ENCODE peak calls at places on chromosomes 4 and X, in eight cellular contexts. One of them, this sample, is unnamed.

GRCh38 chrX:18872621-18873020 is 111.3 kb downstream of the PHKA2 start:
- DNase-seq in B cell: no peak
- DNase-seq in activated effector memory CD4-positive, alpha-beta T cell treated with Interleukin-2 at 50 U/mL for 16 hours: no peak
- DNase-seq in iris pigment epithelial cell: no peak
- DNase-seq in HEK293T: no peak
- DNase-seq in hypothalamus: no peak
- DNase-seq in choroid plexus epithelial cell: no peak
- DNase-seq in anterior cingulate cortex: no peak
- DNase-seq in this sample: no peak

GRCh38 chr4:48227662-48228061 is 42.0 kb downstream of the TEC start:
- DNase-seq in hypothalamus: no peak
- DNase-seq in B cell: no peak
- DNase-seq in iris pigment epithelial cell: no peak
- DNase-seq in activated effector memory CD4-positive, alpha-beta T cell treated with Interleukin-2 at 50 U/mL for 16 hours: no peak
- DNase-seq in choroid plexus epithelial cell: no peak
- DNase-seq in HEK293T: no peak
- DNase-seq in anterior cingulate cortex: no peak
- DNase-seq in this sample: no peak

GRCh38 chr4:147599206-147599605 is 18.0 kb upstream of the TMEM184C start:
- DNase-seq in B cell: no peak
- DNase-seq in iris pigment epithelial cell: peak; percentile 52
- DNase-seq in HEK293T: no peak
- DNase-seq in choroid plexus epithelial cell: no peak
- DNase-seq in activated effector memory CD4-positive, alpha-beta T cell treated with Interleukin-2 at 50 U/mL for 16 hours: no peak
- DNase-seq in anterior cingulate cortex: no peak
- DNase-seq in hypothalamus: no peak
- DNase-seq in this sample: no peak

GRCh38 chr4:187711586-187711985 is 284.0 kb upstream of the ZFP42 start:
- DNase-seq in iris pigment epithelial cell: no peak
- DNase-seq in activated effector memory CD4-positive, alpha-beta T cell treated with Interleukin-2 at 50 U/mL for 16 hours: no peak
- DNase-seq in choroid plexus epithelial cell: no peak
- DNase-seq in B cell: no peak
- DNase-seq in anterior cingulate cortex: no peak
- DNase-seq in HEK293T: no peak
- DNase-seq in hypothalamus: no peak
- DNase-seq in this sample: no peak

GRCh38 chr4:102789317-102789717 is 28.5 kb upstream of the MANBA start:
- DNase-seq in HEK293T: no peak
- DNase-seq in activated effector memory CD4-positive, alpha-beta T cell treated with Interleukin-2 at 50 U/mL for 16 hours: no peak
- DNase-seq in B cell: no peak
- DNase-seq in hypothalamus: no peak
- DNase-seq in anterior cingulate cortex: no peak
- DNase-seq in iris pigment epithelial cell: peak; percentile 84
- DNase-seq in choroid plexus epithelial cell: peak; percentile 91
- DNase-seq in this sample: no peak

GRCh38 chr4:70601422-70602039 is 9.5 kb downstream of the AMBN start:
- DNase-seq in activated effector memory CD4-positive, alpha-beta T cell treated with Interleukin-2 at 50 U/mL for 16 hours: peak; percentile 32
- DNase-seq in choroid plexus epithelial cell: peak; percentile 84
- DNase-seq in anterior cingulate cortex: no peak
- DNase-seq in HEK293T: peak; percentile 68
- DNase-seq in B cell: peak; percentile 81
- DNase-seq in iris pigment epithelial cell: peak; percentile 77
- DNase-seq in hypothalamus: peak; percentile 9
- DNase-seq in this sample: peak; percentile 89

GRCh38 chr4:10153161-10153560 is 36.6 kb upstream of the WDR1 start:
- DNase-seq in B cell: no peak
- DNase-seq in HEK293T: no peak
- DNase-seq in activated effector memory CD4-positive, alpha-beta T cell treated with Interleukin-2 at 50 U/mL for 16 hours: no peak
- DNase-seq in anterior cingulate cortex: no peak
- DNase-seq in choroid plexus epithelial cell: no peak
- DNase-seq in iris pigment epithelial cell: no peak
- DNase-seq in hypothalamus: no peak
- DNase-seq in this sample: no peak

GRCh38 chrX:150450519-150451177 is 87.5 kb downstream of the MAMLD1 start:
- DNase-seq in B cell: no peak
- DNase-seq in HEK293T: no peak
- DNase-seq in choroid plexus epithelial cell: no peak
- DNase-seq in hypothalamus: no peak
- DNase-seq in anterior cingulate cortex: no peak
- DNase-seq in activated effector memory CD4-positive, alpha-beta T cell treated with Interleukin-2 at 50 U/mL for 16 hours: no peak
- DNase-seq in iris pigment epithelial cell: no peak
- DNase-seq in this sample: no peak

GRCh38 chrX:86348669-86349068 is 200.4 kb downstream of the DACH2 start:
- DNase-seq in iris pigment epithelial cell: no peak
- DNase-seq in activated effector memory CD4-positive, alpha-beta T cell treated with Interleukin-2 at 50 U/mL for 16 hours: no peak
- DNase-seq in anterior cingulate cortex: no peak
- DNase-seq in HEK293T: no peak
- DNase-seq in B cell: no peak
- DNase-seq in hypothalamus: no peak
- DNase-seq in choroid plexus epithelial cell: no peak
- DNase-seq in this sample: no peak

GRCh38 chrX:153744210-153745066 is 19.6 kb upstream of the PLXNB3 start:
- DNase-seq in hypothalamus: no peak
- DNase-seq in HEK293T: no peak
- DNase-seq in activated effector memory CD4-positive, alpha-beta T cell treated with Interleukin-2 at 50 U/mL for 16 hours: no peak
- DNase-seq in choroid plexus epithelial cell: no peak
- DNase-seq in B cell: no peak
- DNase-seq in iris pigment epithelial cell: no peak
- DNase-seq in anterior cingulate cortex: no peak
- DNase-seq in this sample: no peak

GRCh38 chrX:104270916-104271512 is 16.3 kb upstream of the ESX1 start:
- DNase-seq in HEK293T: peak; percentile 75
- DNase-seq in hypothalamus: peak; percentile 52
- DNase-seq in anterior cingulate cortex: peak; percentile 26
- DNase-seq in iris pigment epithelial cell: peak; percentile 28
- DNase-seq in activated effector memory CD4-positive, alpha-beta T cell treated with Interleukin-2 at 50 U/mL for 16 hours: no peak
- DNase-seq in choroid plexus epithelial cell: peak; percentile 47
- DNase-seq in B cell: no peak
- DNase-seq in this sample: peak; percentile 0

GRCh38 chr4:60746172-60746571 is 454.0 kb upstream of the ADGRL3 start:
- DNase-seq in choroid plexus epithelial cell: no peak
- DNase-seq in HEK293T: no peak
- DNase-seq in anterior cingulate cortex: no peak
- DNase-seq in iris pigment epithelial cell: no peak
- DNase-seq in hypothalamus: no peak
- DNase-seq in activated effector memory CD4-positive, alpha-beta T cell treated with Interleukin-2 at 50 U/mL for 16 hours: no peak
- DNase-seq in B cell: no peak
- DNase-seq in this sample: no peak

GRCh38 chr4:31585503-31585902 is 865.3 kb downstream of the PCDH7 start:
- DNase-seq in HEK293T: no peak
- DNase-seq in hypothalamus: no peak
- DNase-seq in activated effector memory CD4-positive, alpha-beta T cell treated with Interleukin-2 at 50 U/mL for 16 hours: no peak
- DNase-seq in anterior cingulate cortex: no peak
- DNase-seq in B cell: no peak
- DNase-seq in iris pigment epithelial cell: no peak
- DNase-seq in choroid plexus epithelial cell: no peak
- DNase-seq in this sample: no peak

GRCh38 chr4:68683034-68683433 is 12.6 kb upstream of the UGT2B15 start:
- DNase-seq in iris pigment epithelial cell: no peak
- DNase-seq in B cell: no peak
- DNase-seq in HEK293T: no peak
- DNase-seq in anterior cingulate cortex: no peak
- DNase-seq in activated effector memory CD4-positive, alpha-beta T cell treated with Interleukin-2 at 50 U/mL for 16 hours: no peak
- DNase-seq in choroid plexus epithelial cell: no peak
- DNase-seq in hypothalamus: no peak
- DNase-seq in this sample: no peak

GRCh38 chr4:150746156-150746555 is 164.2 kb downstream of the MAB21L2 start:
- DNase-seq in HEK293T: no peak
- DNase-seq in choroid plexus epithelial cell: peak; percentile 73
- DNase-seq in B cell: no peak
- DNase-seq in hypothalamus: no peak
- DNase-seq in activated effector memory CD4-positive, alpha-beta T cell treated with Interleukin-2 at 50 U/mL for 16 hours: no peak
- DNase-seq in anterior cingulate cortex: no peak
- DNase-seq in iris pigment epithelial cell: peak; percentile 83
- DNase-seq in this sample: no peak

GRCh38 chr4:1584498-1584897 is 99.6 kb downstream of the FAM53A start:
- DNase-seq in anterior cingulate cortex: no peak
- DNase-seq in activated effector memory CD4-positive, alpha-beta T cell treated with Interleukin-2 at 50 U/mL for 16 hours: no peak
- DNase-seq in choroid plexus epithelial cell: no peak
- DNase-seq in hypothalamus: no peak
- DNase-seq in HEK293T: no peak
- DNase-seq in iris pigment epithelial cell: no peak
- DNase-seq in B cell: no peak
- DNase-seq in this sample: no peak

GRCh38 chr4:4969298-4969697 is 50.0 kb downstream of the CYTL1 start:
- DNase-seq in hypothalamus: no peak
- DNase-seq in B cell: no peak
- DNase-seq in choroid plexus epithelial cell: no peak
- DNase-seq in iris pigment epithelial cell: no peak
- DNase-seq in activated effector memory CD4-positive, alpha-beta T cell treated with Interleukin-2 at 50 U/mL for 16 hours: no peak
- DNase-seq in anterior cingulate cortex: no peak
- DNase-seq in HEK293T: no peak
- DNase-seq in this sample: no peak

GRCh38 chr4:146389561-146389960 is 132.2 kb downstream of the SLC10A7 start:
- DNase-seq in B cell: no peak
- DNase-seq in HEK293T: no peak
- DNase-seq in activated effector memory CD4-positive, alpha-beta T cell treated with Interleukin-2 at 50 U/mL for 16 hours: no peak
- DNase-seq in iris pigment epithelial cell: no peak
- DNase-seq in anterior cingulate cortex: no peak
- DNase-seq in hypothalamus: no peak
- DNase-seq in choroid plexus epithelial cell: no peak
- DNase-seq in this sample: no peak

GRCh38 chr4:69832326-69833030 is 27.5 kb downstream of the SULT1E1 start:
- DNase-seq in iris pigment epithelial cell: no peak
- DNase-seq in activated effector memory CD4-positive, alpha-beta T cell treated with Interleukin-2 at 50 U/mL for 16 hours: no peak
- DNase-seq in HEK293T: no peak
- DNase-seq in choroid plexus epithelial cell: no peak
- DNase-seq in B cell: no peak
- DNase-seq in hypothalamus: no peak
- DNase-seq in anterior cingulate cortex: no peak
- DNase-seq in this sample: peak; percentile 61

GRCh38 chrX:24396930-24397277 is 36.5 kb downstream of the SUPT20HL1 start:
- DNase-seq in B cell: no peak
- DNase-seq in anterior cingulate cortex: no peak
- DNase-seq in choroid plexus epithelial cell: no peak
- DNase-seq in HEK293T: no peak
- DNase-seq in iris pigment epithelial cell: no peak
- DNase-seq in activated effector memory CD4-positive, alpha-beta T cell treated with Interleukin-2 at 50 U/mL for 16 hours: no peak
- DNase-seq in hypothalamus: no peak
- DNase-seq in this sample: no peak

GRCh38 chr4:47287735-47288134 is 175.8 kb downstream of the COMMD8 start:
- DNase-seq in hypothalamus: no peak
- DNase-seq in iris pigment epithelial cell: peak; percentile 78
- DNase-seq in activated effector memory CD4-positive, alpha-beta T cell treated with Interleukin-2 at 50 U/mL for 16 hours: no peak
- DNase-seq in choroid plexus epithelial cell: peak; percentile 93
- DNase-seq in anterior cingulate cortex: no peak
- DNase-seq in B cell: no peak
- DNase-seq in HEK293T: peak; percentile 5
- DNase-seq in this sample: no peak

GRCh38 chr4:114034189-114034588 is 54.7 kb upstream of the ARSJ start:
- DNase-seq in anterior cingulate cortex: no peak
- DNase-seq in B cell: no peak
- DNase-seq in hypothalamus: no peak
- DNase-seq in HEK293T: no peak
- DNase-seq in choroid plexus epithelial cell: no peak
- DNase-seq in iris pigment epithelial cell: no peak
- DNase-seq in activated effector memory CD4-positive, alpha-beta T cell treated with Interleukin-2 at 50 U/mL for 16 hours: no peak
- DNase-seq in this sample: no peak

GRCh38 chr4:48602763-48603162 is 112.7 kb downstream of the ZAR1 start:
- DNase-seq in choroid plexus epithelial cell: peak; percentile 53
- DNase-seq in HEK293T: no peak
- DNase-seq in anterior cingulate cortex: no peak
- DNase-seq in activated effector memory CD4-positive, alpha-beta T cell treated with Interleukin-2 at 50 U/mL for 16 hours: no peak
- DNase-seq in B cell: no peak
- DNase-seq in hypothalamus: no peak
- DNase-seq in iris pigment epithelial cell: peak; percentile 62
- DNase-seq in this sample: no peak

GRCh38 chrX:150934453-150934852 is 36.0 kb upstream of the CD99L2 start:
- DNase-seq in B cell: no peak
- DNase-seq in hypothalamus: no peak
- DNase-seq in choroid plexus epithelial cell: peak; percentile 76
- DNase-seq in activated effector memory CD4-positive, alpha-beta T cell treated with Interleukin-2 at 50 U/mL for 16 hours: no peak
- DNase-seq in anterior cingulate cortex: no peak
- DNase-seq in HEK293T: no peak
- DNase-seq in iris pigment epithelial cell: peak; percentile 74
- DNase-seq in this sample: no peak

GRCh38 chrX:76159453-76159852 is 13.4 kb upstream of the PBDC1 start:
- DNase-seq in hypothalamus: no peak
- DNase-seq in anterior cingulate cortex: no peak
- DNase-seq in HEK293T: no peak
- DNase-seq in iris pigment epithelial cell: no peak
- DNase-seq in choroid plexus epithelial cell: no peak
- DNase-seq in B cell: no peak
- DNase-seq in activated effector memory CD4-positive, alpha-beta T cell treated with Interleukin-2 at 50 U/mL for 16 hours: no peak
- DNase-seq in this sample: no peak

GRCh38 chr4:186723207-186724047 is at the start of gene FAT1:
- DNase-seq in B cell: no peak
- DNase-seq in hypothalamus: peak; percentile 56
- DNase-seq in HEK293T: peak; percentile 50
- DNase-seq in activated effector memory CD4-positive, alpha-beta T cell treated with Interleukin-2 at 50 U/mL for 16 hours: no peak
- DNase-seq in iris pigment epithelial cell: peak; percentile 88
- DNase-seq in anterior cingulate cortex: no peak
- DNase-seq in choroid plexus epithelial cell: peak; percentile 88
- DNase-seq in this sample: peak; percentile 16

GRCh38 chr4:69731826-69732225 is 28.6 kb downstream of the SULT1B1 start:
- DNase-seq in hypothalamus: no peak
- DNase-seq in HEK293T: no peak
- DNase-seq in B cell: no peak
- DNase-seq in anterior cingulate cortex: no peak
- DNase-seq in activated effector memory CD4-positive, alpha-beta T cell treated with Interleukin-2 at 50 U/mL for 16 hours: no peak
- DNase-seq in choroid plexus epithelial cell: no peak
- DNase-seq in iris pigment epithelial cell: no peak
- DNase-seq in this sample: no peak

GRCh38 chr4:47551682-47552081 is 66.6 kb downstream of the ATP10D start:
- DNase-seq in activated effector memory CD4-positive, alpha-beta T cell treated with Interleukin-2 at 50 U/mL for 16 hours: no peak
- DNase-seq in HEK293T: no peak
- DNase-seq in iris pigment epithelial cell: peak; percentile 47
- DNase-seq in anterior cingulate cortex: no peak
- DNase-seq in hypothalamus: no peak
- DNase-seq in B cell: no peak
- DNase-seq in choroid plexus epithelial cell: peak; percentile 15
- DNase-seq in this sample: no peak

GRCh38 chrX:105876658-105877057 is 54.3 kb downstream of the NRK start:
- DNase-seq in HEK293T: peak; percentile 29
- DNase-seq in B cell: no peak
- DNase-seq in choroid plexus epithelial cell: peak; percentile 49
- DNase-seq in hypothalamus: no peak
- DNase-seq in iris pigment epithelial cell: peak; percentile 40
- DNase-seq in anterior cingulate cortex: no peak
- DNase-seq in activated effector memory CD4-positive, alpha-beta T cell treated with Interleukin-2 at 50 U/mL for 16 hours: no peak
- DNase-seq in this sample: no peak